ENCODE peak calls at places on chromosome 11, in eight cellular contexts. K is HL-60, I is spleen, O is GM23338, Q is transverse colon, D is suprapubic skin, V is sigmoid colon, F is endothelial cell of umbilical vein. C is an unnamed sample.

GRCh38 chr11:78727816-78728215 is 153.2 kb upstream of the NARS2 start:
- DNase-seq in K (peak), I (no peak), O (no peak), Q (no peak), D (no peak), V (no peak), F (no peak), C (no peak)

GRCh38 chr11:37451903-37452302 is 853.9 kb upstream of the RAG2 start:
- DNase-seq in K (no peak), I (no peak), O (no peak), Q (no peak), D (no peak), V (no peak), F (no peak), C (no peak)

GRCh38 chr11:63767415-63768231 is 952 bp downstream of the ZFTA start:
- DNase-seq in K (no peak), I (no peak), O (peak), Q (peak), D (no peak), V (peak), F (peak), C (no peak)

GRCh38 chr11:23976776-23977380 is 520.0 kb upstream of the LUZP2 start:
- DNase-seq in K (no peak), I (no peak), O (no peak), Q (no peak), D (no peak), V (no peak), F (no peak), C (no peak)

GRCh38 chr11:76772783-76773106 is 10.4 kb upstream of the TSKU start:
- DNase-seq in K (no peak), I (no peak), O (no peak), Q (no peak), D (no peak), V (no peak), F (no peak), C (no peak)

GRCh38 chr11:73931039-73931645 is 19.7 kb upstream of the DNAJB13 start:
- DNase-seq in K (peak), I (no peak), O (peak), Q (no peak), D (no peak), V (no peak), F (peak), C (peak)

GRCh38 chr11:93476796-93477195 is 66.4 kb downstream of the SMCO4 start:
- DNase-seq in K (no peak), I (no peak), O (no peak), Q (no peak), D (no peak), V (no peak), F (no peak), C (no peak)

GRCh38 chr11:125701858-125702621 is 21.4 kb upstream of the ACRV1 start:
- DNase-seq in K (no peak), I (no peak), O (peak), Q (no peak), D (no peak), V (no peak), F (no peak), C (no peak)

GRCh38 chr11:108870373-108871020 is 205.6 kb downstream of the DDX10 start:
- DNase-seq in K (no peak), I (no peak), O (no peak), Q (no peak), D (no peak), V (no peak), F (peak), C (no peak)

GRCh38 chr11:2312232-2313042 is 10.6 kb downstream of the TSPAN32 start:
- DNase-seq in K (no peak), I (peak), O (peak), Q (no peak), D (peak), V (peak), F (no peak), C (no peak)

GRCh38 chr11:19597194-19597593 is 115.4 kb upstream of the NAV2 start:
- DNase-seq in K (no peak), I (no peak), O (no peak), Q (no peak), D (no peak), V (no peak), F (peak), C (no peak)

GRCh38 chr11:134725211-134725610 is 313.2 kb upstream of the B3GAT1 start:
- DNase-seq in K (no peak), I (peak), O (no peak), Q (no peak), D (no peak), V (no peak), F (no peak), C (no peak)

GRCh38 chr11:96430668-96431067 is 40.9 kb downstream of the JRKL start:
- DNase-seq in K (no peak), I (no peak), O (no peak), Q (no peak), D (no peak), V (no peak), F (no peak), C (no peak)

GRCh38 chr11:69663326-69663725 is 11.8 kb downstream of the LTO1 start:
- DNase-seq in K (no peak), I (peak), O (no peak), Q (no peak), D (no peak), V (peak), F (no peak), C (no peak)

GRCh38 chr11:8826145-8826786 is 84.7 kb upstream of the AKIP1 start:
- DNase-seq in K (no peak), I (no peak), O (peak), Q (no peak), D (peak), V (peak), F (peak), C (no peak)

GRCh38 chr11:83025267-83025704 is 46.4 kb downstream of the RAB30 start:
- DNase-seq in K (no peak), I (no peak), O (peak), Q (no peak), D (no peak), V (no peak), F (peak), C (no peak)

GRCh38 chr11:59719556-59719955 is 5.9 kb upstream of the OR10V1 start:
- DNase-seq in K (no peak), I (no peak), O (no peak), Q (no peak), D (no peak), V (no peak), F (no peak), C (no peak)

GRCh38 chr11:587978-588380 is 11.7 kb downstream of the PHRF1 start:
- DNase-seq in K (peak), I (no peak), O (no peak), Q (no peak), D (no peak), V (no peak), F (no peak), C (no peak)

GRCh38 chr11:91188484-91188883 is 965.6 kb upstream of the CHORDC1 start:
- DNase-seq in K (no peak), I (no peak), O (peak), Q (no peak), D (no peak), V (no peak), F (no peak), C (no peak)

GRCh38 chr11:104120493-104121200 is 43.3 kb downstream of the PDGFD start:
- DNase-seq in K (no peak), I (no peak), O (no peak), Q (no peak), D (no peak), V (no peak), F (peak), C (no peak)

GRCh38 chr11:114040706-114041211 is 18.8 kb upstream of the ZBTB16 start:
- DNase-seq in K (no peak), I (no peak), O (no peak), Q (peak), D (no peak), V (peak), F (peak), C (peak)

DNA sequence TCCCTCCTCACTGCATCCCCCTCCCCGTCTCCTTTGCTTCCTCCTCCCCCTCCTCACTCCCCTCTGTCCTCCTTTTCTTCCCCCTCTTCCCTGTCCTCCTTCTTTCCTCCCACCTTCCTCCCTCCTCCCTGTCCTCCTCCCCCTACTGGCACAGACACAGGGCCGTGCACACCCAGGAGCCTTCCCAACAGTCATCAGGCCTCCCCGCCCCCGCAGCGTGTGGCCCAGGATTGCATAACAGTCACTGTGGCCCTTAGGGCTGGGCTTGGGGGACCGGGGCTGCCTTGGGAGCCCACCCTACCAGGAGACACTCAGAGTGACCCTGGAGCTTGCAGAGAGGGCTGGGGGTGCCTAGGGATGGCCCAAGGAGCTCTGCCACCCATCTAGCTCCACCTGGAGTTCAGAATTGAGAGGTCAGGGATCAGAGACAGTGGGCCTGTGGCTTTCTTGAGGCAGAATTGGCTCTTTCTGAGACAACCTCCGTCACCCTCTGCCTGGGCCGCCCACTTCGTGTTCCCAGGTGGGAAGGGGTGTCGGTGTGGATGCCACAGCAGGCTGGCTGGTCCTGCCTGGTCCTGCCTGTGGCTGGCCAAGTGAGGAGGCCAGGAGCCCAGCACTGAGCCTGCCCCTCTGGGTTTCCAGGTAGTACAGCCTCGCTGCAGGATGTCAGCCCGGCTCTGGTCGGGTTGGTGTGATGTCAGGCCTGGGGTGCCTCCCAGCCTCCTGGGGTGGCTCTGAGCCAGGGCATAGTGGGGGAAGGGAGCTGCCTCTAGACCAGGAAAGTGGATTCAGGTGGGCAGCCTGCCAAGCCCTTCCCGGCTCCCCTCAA is 1.6 kb downstream of the SPI1 start:
- DNase-seq in K (no peak), I (peak), O (peak), Q (peak), D (no peak), V (no peak), F (no peak), C (no peak)
- H3K4me3 ChIP-seq in K (peak), I (peak), O (no peak), Q (peak), D (peak), V (no peak), F (no peak), C (peak)

DNA sequence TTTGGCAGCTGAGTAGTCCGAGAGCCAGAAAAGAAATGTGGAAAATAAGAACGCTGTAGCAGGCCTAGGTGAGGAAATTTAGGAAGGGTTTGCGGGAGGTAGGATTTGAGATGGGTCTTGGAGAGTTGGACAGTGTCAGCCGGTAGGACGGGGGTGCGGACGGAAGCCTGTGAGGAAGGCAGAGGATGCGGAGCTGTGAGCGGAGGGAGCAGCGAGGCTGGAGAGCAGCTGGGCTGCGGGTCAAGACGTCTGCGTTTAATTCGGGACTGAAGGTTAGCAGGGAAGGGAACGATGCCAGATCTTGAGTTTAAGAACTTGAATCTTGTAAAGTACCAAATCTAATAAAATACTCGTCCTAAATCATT is 669 bp upstream of the TIGD3 start:
- DNase-seq in K (no peak), I (no peak), O (no peak), Q (no peak), D (no peak), V (no peak), F (no peak), C (no peak)
- TF ChIP-seq POLR2AphosphoS5 in K (no peak), I (no peak), O (peak), Q (no peak), D (no peak), V (no peak), F (peak), C (no peak)

DNA sequence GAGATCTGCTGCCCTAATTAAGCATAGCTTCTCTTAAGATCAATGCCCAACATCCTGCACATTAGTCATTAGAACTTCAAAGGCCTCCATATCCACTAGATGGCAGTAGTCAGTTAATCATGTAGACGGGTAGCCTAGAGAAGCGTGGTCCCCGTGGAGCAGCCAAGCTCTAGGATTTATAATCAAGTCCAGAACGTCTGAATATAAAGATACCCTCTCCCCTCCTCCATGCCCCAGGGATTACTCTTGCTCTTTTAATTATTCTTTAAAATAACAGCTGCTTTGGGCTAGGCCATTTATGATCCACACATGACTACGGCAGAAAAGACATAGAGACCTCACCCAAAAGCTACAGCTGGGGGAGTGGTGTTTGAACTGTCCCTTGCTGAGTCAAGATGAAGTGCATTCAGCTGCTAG is 327.6 kb upstream of the PLET1 start:
- DNase-seq in K (no peak), I (no peak), O (peak), Q (peak), D (no peak), V (peak), F (peak), C (peak)
- H3K4me3 ChIP-seq in K (no peak), I (no peak), O (no peak), Q (no peak), D (no peak), V (no peak), F (no peak), C (no peak)

DNA sequence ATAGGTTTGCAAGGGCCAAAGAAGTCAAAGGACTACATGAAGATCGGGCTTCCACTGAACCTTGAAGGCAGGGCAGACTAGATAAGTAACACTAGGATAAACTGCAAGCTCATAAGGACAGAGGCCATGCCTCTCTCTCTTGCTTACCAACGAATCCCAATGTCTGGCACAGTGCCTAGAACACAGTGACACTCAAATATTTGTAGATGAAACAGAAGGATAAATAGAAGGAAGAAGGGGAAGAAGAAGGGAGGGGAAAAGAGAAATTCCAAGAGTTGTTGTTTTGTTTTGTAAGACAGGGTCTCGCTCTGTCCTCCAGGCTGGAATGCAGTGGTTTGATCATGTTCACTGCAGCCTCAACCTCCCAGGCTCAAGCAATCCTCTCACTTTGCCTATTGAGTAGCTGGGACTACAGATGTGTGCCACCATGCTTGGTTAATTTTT is 26.9 kb downstream of the SIK3 start:
- DNase-seq in K (no peak), I (no peak), O (peak), Q (peak), D (no peak), V (peak), F (peak), C (peak)
- TF ChIP-seq POLR2AphosphoS5 in K (no peak), I (no peak), O (no peak), Q (peak), D (no peak), V (no peak), F (no peak), C (peak)

DNA sequence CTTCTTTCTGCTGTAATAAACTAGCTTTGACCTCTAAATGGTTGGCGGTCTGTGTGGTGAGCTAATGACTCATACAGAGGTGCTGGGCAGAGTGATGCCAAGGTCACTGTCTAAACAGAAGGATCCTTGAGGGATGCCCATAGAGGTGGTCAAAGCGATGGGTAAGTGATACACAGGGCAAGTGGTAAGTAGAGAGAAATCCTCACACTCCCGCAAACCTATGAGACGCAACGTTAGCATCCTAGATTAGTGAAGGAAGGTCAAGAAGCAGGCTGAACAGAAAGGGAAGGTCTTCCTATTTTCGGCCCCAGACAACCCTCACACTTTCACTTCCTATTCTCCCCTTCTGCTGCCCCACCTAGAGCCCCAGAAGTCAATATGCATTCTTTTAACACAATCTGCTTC is 65.6 kb upstream of the SESN3 start:
- DNase-seq in K (peak), I (no peak), O (no peak), Q (no peak), D (no peak), V (no peak), F (no peak), C (no peak)
- H3K4me3 ChIP-seq in K (no peak), I (no peak), O (no peak), Q (no peak), D (no peak), V (no peak), F (no peak), C (no peak)

GRCh38 chr11:26946209-26946828 is 47.6 kb upstream of the FIBIN start:
- DNase-seq in K (no peak), I (no peak), O (no peak), Q (no peak), D (no peak), V (no peak), F (no peak), C (no peak)

GRCh38 chr11:26947904-26948639 is 45.8 kb upstream of the FIBIN start:
- DNase-seq in K (no peak), I (no peak), O (no peak), Q (no peak), D (no peak), V (no peak), F (no peak), C (no peak)

GRCh38 chr11:26948881-26949280 is 45.0 kb upstream of the FIBIN start:
- DNase-seq in K (no peak), I (no peak), O (no peak), Q (no peak), D (no peak), V (no peak), F (no peak), C (no peak)

GRCh38 chr11:26944866-26945664 is 48.8 kb upstream of the FIBIN start:
- DNase-seq in K (no peak), I (no peak), O (no peak), Q (no peak), D (no peak), V (no peak), F (no peak), C (no peak)

DNA sequence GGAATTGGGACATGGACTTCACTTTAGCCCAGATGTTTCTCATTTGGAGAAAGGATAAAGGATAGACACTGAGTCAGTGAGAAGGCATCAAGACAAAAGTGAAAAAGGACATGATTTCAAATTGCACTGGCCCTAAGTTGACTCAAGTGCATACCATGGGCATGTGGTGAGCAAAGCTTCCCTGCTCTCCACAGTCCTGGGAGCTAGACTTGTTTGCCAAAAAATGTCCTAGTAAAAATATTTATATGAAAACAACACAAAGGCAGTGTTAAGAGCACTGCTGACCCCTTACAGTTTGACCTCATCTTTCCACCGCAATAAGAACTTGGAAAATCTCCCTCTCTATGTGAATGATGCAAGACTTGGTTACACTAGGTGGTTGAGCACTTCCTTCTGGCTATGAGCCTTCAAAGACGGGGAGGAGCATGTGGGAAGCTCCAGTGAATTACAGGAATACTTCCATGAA is 46.5 kb upstream of the FIBIN start:
- DNase-seq in K (no peak), I (no peak), O (no peak), Q (peak), D (no peak), V (peak), F (no peak), C (no peak)
- TF ChIP-seq POLR2AphosphoS5 in K (no peak), I (no peak), O (no peak), Q (peak), D (no peak), V (peak), F (no peak), C (peak)

DNA sequence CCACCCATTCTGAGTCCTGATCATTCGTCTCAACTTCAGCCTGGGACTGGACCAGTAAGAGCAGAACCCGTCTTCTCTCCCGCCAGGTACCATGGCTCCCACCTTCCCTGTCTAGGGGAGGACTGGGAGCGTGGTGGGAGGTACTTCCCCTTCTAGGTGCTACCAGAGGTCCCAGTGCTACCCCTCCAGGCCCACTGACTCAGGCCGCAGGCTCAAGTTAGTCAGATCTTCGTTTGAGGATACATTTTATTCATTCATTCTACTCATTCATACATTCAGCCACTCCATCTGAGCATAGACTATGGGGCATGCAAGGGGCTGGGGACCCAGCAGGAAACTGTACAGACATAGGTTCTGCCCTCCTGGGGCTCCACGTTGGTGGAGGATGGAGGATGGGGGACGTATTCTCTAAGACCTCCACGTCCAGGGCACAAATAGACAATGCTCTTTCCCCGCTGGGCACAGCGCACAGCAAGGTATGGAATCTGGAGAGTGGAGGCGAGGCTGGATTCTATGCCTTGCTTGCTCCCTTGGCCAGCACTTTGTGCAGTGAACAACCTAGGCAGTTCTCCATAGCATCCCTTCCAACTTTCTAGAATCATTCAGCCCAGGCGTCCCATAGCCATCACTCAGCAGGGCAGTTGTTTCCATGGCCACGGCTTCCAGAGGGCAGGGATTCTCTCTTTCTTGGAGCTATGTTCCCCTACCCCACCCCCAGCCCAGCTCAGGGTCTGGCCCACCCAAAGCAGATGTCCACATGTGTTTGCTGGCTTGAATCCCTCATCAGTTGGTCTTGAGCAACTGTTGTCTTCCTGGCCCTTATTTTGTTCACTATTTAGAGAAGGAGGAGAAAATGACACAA is 1.1 kb upstream of the RAB3IL1 start:
- DNase-seq in K (no peak), I (no peak), O (no peak), Q (no peak), D (peak), V (peak), F (no peak), C (no peak)
- H3K4me3 ChIP-seq in K (no peak), I (no peak), O (peak), Q (no peak), D (peak), V (peak), F (no peak), C (peak)

C was measured in stomach.